ENCODE peak calls at places on chromosomes 13 and 19, in six cellular contexts. D is CD4-positive, alpha-beta T cell; Z is fibroblast of the aortic adventitia; L is GM18507; C is heart right ventricle; E is upper lobe of right lung. O is an unnamed sample.

GRCh38 chr19:53365899-53366493 is 491 bp downstream of the ZNF525 start:
- DNase-seq in D (peak), Z (no peak), L (no peak), C (peak), E (no peak), O (no peak)

GRCh38 chr13:36188446-36188845 is 25.9 kb downstream of the SOHLH2 start:
- DNase-seq in D (no peak), Z (no peak), L (no peak), C (no peak), E (no peak), O (no peak)

GRCh38 chr13:33307820-33308219 is 22.3 kb upstream of the STARD13 start:
- DNase-seq in D (no peak), Z (peak), L (no peak), C (no peak), E (no peak), O (no peak)

GRCh38 chr13:77386880-77387606 is 60.1 kb upstream of the MYCBP2 start:
- DNase-seq in D (no peak), Z (peak), L (peak), C (no peak), E (no peak), O (no peak)

GRCh38 chr19:50512112-50512998 is 1.4 kb downstream of the ASPDH start:
- DNase-seq in D (no peak), Z (no peak), L (no peak), C (no peak), E (no peak), O (no peak)

GRCh38 chr13:110886475-110887241 is 28.2 kb downstream of the ANKRD10 start:
- DNase-seq in D (no peak), Z (no peak), L (no peak), C (no peak), E (no peak), O (no peak)

GRCh38 chr19:18762125-18763023 is 28.7 kb downstream of the COMP start:
- DNase-seq in D (no peak), Z (peak), L (no peak), C (peak), E (peak), O (no peak)

GRCh38 chr19:1874554-1875185 is 10.6 kb downstream of the ABHD17A start:
- DNase-seq in D (peak), Z (peak), L (no peak), C (no peak), E (no peak), O (no peak)

GRCh38 chr13:113976711-113977684 is 3.1 kb upstream of the C13orf46 start:
- DNase-seq in D (no peak), Z (peak), L (no peak), C (no peak), E (peak), O (no peak)